ENCODE peak calls at places on chromosomes 7 and 10, in five cellular contexts. C is NCI-H446, O is activated T-helper 1 cell treated with Interleukin-2 at 50 U/mL for 16 hours, J is RKO, L is AG04450. G is an unnamed sample.

GRCh38 chr7:40839881-40840280 is 705.1 kb downstream of the SUGCT start:
- DNase-seq in C (no peak), O (no peak), J (no peak), L (no peak), G (no peak)

GRCh38 chr10:78330884-78331283 is 297.2 kb downstream of the RPS24 start:
- DNase-seq in C (no peak), O (no peak), J (no peak), L (no peak), G (no peak)

GRCh38 chr7:39399976-39400375 is 166.2 kb upstream of the YAE1 start:
- DNase-seq in C (no peak), O (no peak), J (no peak), L (no peak), G (no peak)

GRCh38 chr10:60937784-60938654 is 6.0 kb downstream of the RHOBTB1 start:
- DNase-seq in C (no peak), O (no peak), J (peak; percentile 44), L (no peak), G (no peak)

GRCh38 chr10:49176310-49177268 is 11.6 kb downstream of the TMEM273 start:
- DNase-seq in C (no peak), O (no peak), J (no peak), L (no peak), G (no peak)

GRCh38 chr7:66185680-66186187 is 19.4 kb upstream of the TPST1 start:
- DNase-seq in C (no peak), O (no peak), J (no peak), L (no peak), G (no peak)

GRCh38 chr10:132671171-132672154 is 114.5 kb downstream of the NKX6-2 start:
- DNase-seq in C (no peak), O (no peak), J (no peak), L (no peak), G (no peak)

GRCh38 chr7:53428045-53428444 is 392.6 kb downstream of the POM121L12 start:
- DNase-seq in C (no peak), O (no peak), J (no peak), L (no peak), G (no peak)

GRCh38 chr7:80499350-80499955 is 12.4 kb downstream of the GNAT3 start:
- DNase-seq in C (peak; percentile 7), O (no peak), J (peak; percentile 46), L (peak; percentile 86), G (no peak)

GRCh38 chr10:114767589-114768393 is 53.8 kb upstream of the FHIP2A start:
- DNase-seq in C (no peak), O (no peak), J (no peak), L (no peak), G (peak; percentile 68)

GRCh38 chr10:86665218-86665607 is 3.1 kb upstream of the LDB3 start:
- DNase-seq in C (no peak), O (no peak), J (no peak), L (no peak), G (no peak)

GRCh38 chr10:3782456-3783312 is 2.3 kb downstream of the KLF6 start:
- DNase-seq in C (peak; percentile 66), O (no peak), J (peak; percentile 97), L (peak; percentile 88), G (peak; percentile 81)

GRCh38 chr10:12766222-12766621 is 235.3 kb downstream of the CCDC3 start:
- DNase-seq in C (no peak), O (no peak), J (no peak), L (no peak), G (no peak)

GRCh38 chr10:24255115-24255895 is 46.4 kb downstream of the KIAA1217 start:
- DNase-seq in C (no peak), O (no peak), J (no peak), L (no peak), G (peak; percentile 25)

GRCh38 chr10:129506101-129506797 is 39.2 kb downstream of the MGMT start:
- DNase-seq in C (no peak), O (no peak), J (no peak), L (no peak), G (no peak)

GRCh38 chr7:102075553-102076135 is 211.0 kb upstream of the SH2B2 start:
- DNase-seq in C (no peak), O (no peak), J (no peak), L (no peak), G (no peak)

GRCh38 chr7:43249808-43250145 is 137.3 kb downstream of the HECW1 start:
- DNase-seq in C (no peak), O (no peak), J (peak; percentile 26), L (no peak), G (no peak)

GRCh38 chr10:70602665-70603438 is at the start of gene PRF1:
- DNase-seq in C (no peak), O (peak; percentile 70), J (no peak), L (no peak), G (peak; percentile 83)

GRCh38 chr7:29764227-29764626 is 42.1 kb upstream of the WIPF3 start:
- DNase-seq in C (no peak), O (no peak), J (no peak), L (no peak), G (peak; percentile 40)

GRCh38 chr7:148485618-148486017 is 104.9 kb upstream of the C7orf33 start:
- DNase-seq in C (no peak), O (no peak), J (peak; percentile 33), L (no peak), G (no peak)

GRCh38 chr7:154744226-154744860 is 258.6 kb downstream of the PAXIP1 start:
- DNase-seq in C (peak; percentile 23), O (no peak), J (peak; percentile 45), L (no peak), G (peak; percentile 30)

GRCh38 chr7:38975944-38976392 is 1.7 kb upstream of the POU6F2 start:
- DNase-seq in C (no peak), O (no peak), J (no peak), L (no peak), G (no peak)

GRCh38 chr10:98400482-98400881 is 14.5 kb downstream of the PYROXD2 start:
- DNase-seq in C (no peak), O (no peak), J (no peak), L (no peak), G (no peak)

GRCh38 chr10:133249094-133249780 is 11.6 kb downstream of the VENTX start:
- DNase-seq in C (no peak), O (no peak), J (no peak), L (no peak), G (no peak)

GRCh38 chr10:30256084-30256483 is 93.0 kb downstream of the MTPAP start:
- DNase-seq in C (no peak), O (no peak), J (no peak), L (no peak), G (no peak)

GRCh38 chr10:127592586-127592985 is 43.5 kb downstream of the NPS start:
- DNase-seq in C (no peak), O (no peak), J (no peak), L (no peak), G (no peak)

GRCh38 chr10:93993782-93994668 is at the start of gene PLCE1:
- DNase-seq in C (peak; percentile 51), O (no peak), J (peak; percentile 31), L (no peak), G (peak; percentile 67)

GRCh38 chr7:45160374-45160773 is 2.8 kb downstream of the RAMP3 start:
- DNase-seq in C (no peak), O (no peak), J (no peak), L (no peak), G (no peak)

GRCh38 chr10:75532253-75532924 is 101.0 kb downstream of the LRMDA start:
- DNase-seq in C (no peak), O (no peak), J (peak; percentile 45), L (no peak), G (no peak)

GRCh38 chr7:66013938-66014337 is 31.9 kb upstream of the GUSB start:
- DNase-seq in C (no peak), O (no peak), J (peak; percentile 33), L (no peak), G (peak; percentile 28)

GRCh38 chr7:64174941-64175340 is 32.1 kb upstream of the ZNF735 start:
- DNase-seq in C (no peak), O (no peak), J (no peak), L (no peak), G (no peak)

GRCh38 chr7:83985766-83986165 is 208.8 kb downstream of the SEMA3A start:
- DNase-seq in C (no peak), O (no peak), J (no peak), L (no peak), G (no peak)

GRCh38 chr7:12968836-12969422 is 281.5 kb downstream of the ARL4A start:
- DNase-seq in C (no peak), O (no peak), J (no peak), L (no peak), G (no peak)

GRCh38 chr7:27175005-27175625 is 995 bp upstream of the HOXA10 start:
- DNase-seq in C (no peak), O (no peak), J (no peak), L (no peak), G (peak; percentile 90)

GRCh38 chr7:98418271-98418635 is 17.4 kb upstream of the BAIAP2L1 start:
- DNase-seq in C (no peak), O (no peak), J (peak; percentile 45), L (no peak), G (no peak)

GRCh38 chr10:71878327-71879034 is 27.4 kb upstream of the PSAP start:
- DNase-seq in C (no peak), O (no peak), J (no peak), L (no peak), G (no peak)

GRCh38 chr7:12929416-12930140 is 242.1 kb downstream of the ARL4A start:
- DNase-seq in C (no peak), O (no peak), J (no peak), L (no peak), G (no peak)